ENCODE peak calls at places on chromosomes 3 and 15, in six cellular contexts. L is mesenchymal stem cell, I is neuronal stem cell, R is H9, Y is IMR-90, M is trophoblast cell. N is an unnamed sample.

GRCh38 chr15:67193223-67194009 is 61.0 kb downstream of the AAGAB start:
- DNase-seq in L (no peak), I (no peak), R (no peak), Y (peak), M (peak), N (no peak)

GRCh38 chr3:51955893-51956770 is 951 bp downstream of the GPR62 start:
- DNase-seq in L (peak), I (no peak), R (peak), Y (no peak), M (peak), N (peak)

GRCh38 chr3:52143616-52144015 is 10.6 kb downstream of the POC1A start:
- DNase-seq in L (no peak), I (no peak), R (no peak), Y (no peak), M (no peak), N (no peak)

GRCh38 chr3:45140392-45140791 is 5.8 kb downstream of the CDCP1 start:
- DNase-seq in L (peak), I (no peak), R (no peak), Y (peak), M (no peak), N (peak)

GRCh38 chr3:113499081-113499480 is 15.9 kb downstream of the SPICE1 start:
- DNase-seq in L (no peak), I (no peak), R (no peak), Y (peak), M (no peak), N (no peak)

GRCh38 chr3:48564022-48564421 is 441 bp upstream of the UCN2 start:
- DNase-seq in L (peak), I (no peak), R (no peak), Y (peak), M (peak), N (no peak)

GRCh38 chr3:172673210-172673679 is 37.6 kb downstream of the NCEH1 start:
- DNase-seq in L (peak), I (peak), R (peak), Y (peak), M (peak), N (peak)

GRCh38 chr15:89783111-89783860 is 7.2 kb downstream of the MESP2 start:
- DNase-seq in L (peak), I (no peak), R (peak), Y (peak), M (peak), N (peak)

GRCh38 chr15:85312486-85312885 is 67.9 kb upstream of the AKAP13 start:
- DNase-seq in L (peak), I (no peak), R (no peak), Y (peak), M (peak), N (peak)

GRCh38 chr3:127764841-127765362 is 57.4 kb downstream of the MGLL start:
- DNase-seq in L (peak), I (no peak), R (no peak), Y (peak), M (peak), N (no peak)

GRCh38 chr3:120147072-120147871 is 53.0 kb upstream of the GSK3B start:
- DNase-seq in L (no peak), I (no peak), R (peak), Y (no peak), M (peak), N (peak)

GRCh38 chr15:98896802-98897732 is 110.5 kb downstream of the PGPEP1L start:
- DNase-seq in L (peak), I (no peak), R (no peak), Y (peak), M (peak), N (peak)

GRCh38 chr3:142958707-142959106 is 4.8 kb downstream of the PAQR9 start:
- DNase-seq in L (no peak), I (no peak), R (no peak), Y (peak), M (peak), N (no peak)

GRCh38 chr3:157471051-157471450 is 32.2 kb downstream of the VEPH1 start:
- DNase-seq in L (no peak), I (no peak), R (no peak), Y (peak), M (no peak), N (no peak)

GRCh38 chr15:31296304-31297220 is 30.1 kb upstream of the KLF13 start:
- DNase-seq in L (no peak), I (no peak), R (peak), Y (no peak), M (no peak), N (no peak)

GRCh38 chr3:125042725-125043406 is 12.9 kb downstream of the HEG1 start:
- DNase-seq in L (peak), I (no peak), R (no peak), Y (peak), M (no peak), N (no peak)

GRCh38 chr3:178930116-178930515 is 141.5 kb downstream of the ZMAT3 start:
- DNase-seq in L (no peak), I (no peak), R (no peak), Y (no peak), M (no peak), N (no peak)

GRCh38 chr3:172057059-172057458 is 17.7 kb downstream of the FNDC3B start:
- DNase-seq in L (no peak), I (no peak), R (no peak), Y (no peak), M (no peak), N (no peak)

GRCh38 chr3:146503459-146504202 is 34.3 kb upstream of the PLSCR2 start:
- DNase-seq in L (peak), I (no peak), R (no peak), Y (peak), M (peak), N (peak)
- H3K18ac ChIP-seq in L (peak), I (no peak), R (no peak), Y (no peak), M (peak), N (peak)

DNA sequence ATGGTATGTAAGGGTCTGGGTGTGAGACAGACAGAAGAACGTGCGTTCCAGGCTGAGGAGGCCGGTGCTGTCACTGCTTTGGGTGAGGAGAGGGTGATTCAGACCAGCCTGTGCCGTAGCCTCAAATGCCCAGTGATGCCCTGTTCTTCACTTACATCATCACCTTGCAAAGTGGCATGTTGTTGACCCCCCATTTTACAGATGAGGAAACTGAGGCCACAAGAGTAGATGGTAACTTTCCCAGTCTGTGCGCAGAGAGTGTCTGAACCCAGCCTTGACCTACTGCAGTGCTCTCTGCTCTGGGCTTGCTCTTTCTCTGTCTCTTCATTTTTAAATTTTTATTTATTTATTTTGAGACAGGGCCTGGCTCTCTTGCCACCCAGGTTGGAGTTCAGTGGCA is 1.6 kb upstream of the CTSH start:
- DNase-seq in L (no peak), I (no peak), R (no peak), Y (no peak), M (no peak), N (no peak)
- H3K18ac ChIP-seq in L (no peak), I (no peak), R (no peak), Y (no peak), M (no peak), N (no peak)

GRCh38 chr3:101721650-101721917 is 2.8 kb upstream of the CEP97 start:
- DNase-seq in L (no peak), I (no peak), R (no peak), Y (no peak), M (no peak), N (no peak)

GRCh38 chr3:101722394-101723173 is 1.8 kb upstream of the CEP97 start:
- DNase-seq in L (no peak), I (no peak), R (no peak), Y (no peak), M (no peak), N (no peak)

GRCh38 chr3:101725890-101726275 is 1.5 kb downstream of the CEP97 start:
- DNase-seq in L (no peak), I (no peak), R (no peak), Y (no peak), M (no peak), N (no peak)

GRCh38 chr3:101725192-101725889 is 927 bp downstream of the CEP97 start:
- DNase-seq in L (peak), I (peak), R (peak), Y (peak), M (no peak), N (peak)

GRCh38 chr3:101724329-101725191 is at the start of gene CEP97:
- DNase-seq in L (peak), I (peak), R (peak), Y (peak), M (peak), N (peak)
- H3K18ac ChIP-seq in L (peak), I (peak), R (no peak), Y (peak), M (peak), N (peak)

GRCh38 chr3:24715171-24715792 is 220.6 kb upstream of the THRB start:
- DNase-seq in L (no peak), I (no peak), R (no peak), Y (no peak), M (no peak), N (no peak)
- H3K18ac ChIP-seq in L (no peak), I (no peak), R (no peak), Y (no peak), M (no peak), N (no peak)

DNA sequence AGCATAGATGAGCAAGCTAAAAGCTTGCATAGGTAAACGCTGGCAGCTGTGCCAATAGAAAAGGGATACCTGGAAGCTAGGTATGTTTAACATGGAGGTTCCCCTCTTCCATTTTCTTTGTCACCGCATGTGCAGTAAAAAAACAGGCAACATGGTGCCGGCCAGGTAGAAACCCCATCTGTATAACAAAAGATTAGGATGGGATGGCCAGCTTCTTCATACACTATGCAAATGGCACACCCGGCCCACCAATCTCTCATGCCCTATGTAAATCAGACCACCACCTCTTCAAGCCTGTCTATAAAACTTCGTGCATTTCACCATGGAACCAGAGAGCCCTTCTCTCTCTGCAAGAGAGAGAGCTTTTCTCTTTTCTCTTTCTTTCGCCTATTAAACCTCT is 224.3 kb upstream of the P2RY1 start:
- DNase-seq in L (no peak), I (no peak), R (peak), Y (no peak), M (no peak), N (no peak)
- H3K18ac ChIP-seq in L (no peak), I (no peak), R (no peak), Y (no peak), M (no peak), N (no peak)

GRCh38 chr3:126418661-126419131 is 24.0 kb downstream of the CFAP100 start:
- DNase-seq in L (no peak), I (no peak), R (no peak), Y (no peak), M (no peak), N (no peak)
- H3K18ac ChIP-seq in L (no peak), I (peak), R (no peak), Y (no peak), M (no peak), N (no peak)

DNA sequence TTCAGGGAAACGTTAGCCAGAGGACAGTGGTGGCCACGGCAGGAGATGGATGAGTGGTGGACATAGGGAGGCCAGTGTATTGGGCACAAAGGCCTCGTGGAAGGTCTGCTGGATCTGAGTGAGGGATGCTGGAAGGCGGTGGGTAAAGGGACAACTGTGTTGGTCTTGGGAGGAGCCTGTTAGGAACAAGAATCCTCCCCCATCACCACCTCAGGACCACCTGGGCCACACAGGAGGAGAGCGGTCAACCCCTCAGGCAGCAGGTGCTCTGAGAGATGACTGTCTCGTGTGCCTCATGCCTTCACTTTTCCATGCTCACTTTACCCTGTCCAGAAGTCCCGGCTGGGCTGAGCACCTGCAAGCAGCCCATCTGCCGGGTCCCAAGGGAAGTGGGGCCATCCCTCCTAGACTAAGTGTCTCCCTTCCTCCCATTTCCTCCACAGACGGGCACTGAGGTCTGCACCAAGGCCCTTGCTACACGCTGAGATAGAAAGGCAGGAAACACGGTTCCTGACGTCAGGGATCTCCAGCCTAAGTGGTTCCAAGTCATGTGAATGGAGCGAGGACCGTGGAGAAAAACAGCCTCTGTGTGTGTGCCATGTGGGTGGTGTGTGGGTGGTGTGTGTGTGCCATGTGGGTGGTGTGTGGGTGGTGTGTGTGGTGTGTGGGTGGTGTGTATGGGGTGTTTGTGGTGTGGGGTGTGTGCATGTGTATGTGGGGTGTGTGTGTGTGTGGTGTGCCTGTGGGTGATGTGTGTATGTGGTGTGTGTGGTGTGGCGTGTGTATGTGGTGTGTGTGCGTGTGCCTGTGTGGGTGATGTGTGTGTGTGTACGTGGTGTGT is 47.8 kb upstream of the CTSH start:
- DNase-seq in L (no peak), I (no peak), R (no peak), Y (no peak), M (peak), N (no peak)
- H3K18ac ChIP-seq in L (peak), I (peak), R (no peak), Y (no peak), M (no peak), N (no peak)

GRCh38 chr3:42443292-42443691 is 32.9 kb upstream of the LYZL4 start:
- DNase-seq in L (no peak), I (no peak), R (no peak), Y (no peak), M (no peak), N (no peak)

GRCh38 chr3:42442640-42443039 is 32.2 kb upstream of the LYZL4 start:
- DNase-seq in L (no peak), I (no peak), R (peak), Y (no peak), M (peak), N (peak)

GRCh38 chr3:42438193-42438592 is 27.8 kb upstream of the LYZL4 start:
- DNase-seq in L (no peak), I (no peak), R (no peak), Y (no peak), M (no peak), N (no peak)

GRCh38 chr3:42439461-42440075 is 29.2 kb upstream of the LYZL4 start:
- DNase-seq in L (no peak), I (no peak), R (no peak), Y (no peak), M (no peak), N (peak)

GRCh38 chr3:42440924-42441323 is 30.5 kb upstream of the LYZL4 start:
- DNase-seq in L (no peak), I (no peak), R (no peak), Y (no peak), M (no peak), N (peak)
- H3K18ac ChIP-seq in L (no peak), I (no peak), R (no peak), Y (no peak), M (no peak), N (no peak)

GRCh38 chr15:65530318-65531111 is at the start of gene HACD3:
- DNase-seq in L (peak), I (peak), R (peak), Y (peak), M (peak), N (peak)
- H3K18ac ChIP-seq in L (peak), I (peak), R (peak), Y (peak), M (peak), N (peak)

N was measured in mesendoderm.